ENCODE peak calls at places on chromosome 15, in ten cellular contexts. One of them, this sample, is unnamed.

GRCh38 chr15:66275352-66275751 is 18.0 kb upstream of the DIS3L start:
- DNase-seq in psoas muscle: no peak
- DNase-seq in Peyer's patch: no peak
- DNase-seq in neuronal stem cell: no peak
- DNase-seq in upper lobe of right lung: no peak
- DNase-seq in cardiac muscle cell: no peak
- DNase-seq in GM06990: no peak
- DNase-seq in GM23338: no peak
- DNase-seq in right atrium auricular region: no peak
- DNase-seq in lung: no peak
- DNase-seq in this sample: no peak

GRCh38 chr15:71892335-71892734 is 82.0 kb downstream of the NR2E3 start:
- DNase-seq in psoas muscle: no peak
- DNase-seq in Peyer's patch: no peak
- DNase-seq in neuronal stem cell: no peak
- DNase-seq in upper lobe of right lung: no peak
- DNase-seq in cardiac muscle cell: no peak
- DNase-seq in GM06990: no peak
- DNase-seq in GM23338: no peak
- DNase-seq in right atrium auricular region: no peak
- DNase-seq in lung: no peak
- DNase-seq in this sample: no peak

GRCh38 chr15:65790692-65791334 is 1.3 kb downstream of the DENND4A start:
- DNase-seq in psoas muscle: no peak
- DNase-seq in Peyer's patch: no peak
- DNase-seq in neuronal stem cell: no peak
- DNase-seq in upper lobe of right lung: no peak
- DNase-seq in cardiac muscle cell: no peak
- DNase-seq in GM06990: no peak
- DNase-seq in GM23338: peak; percentile 13
- DNase-seq in right atrium auricular region: no peak
- DNase-seq in lung: no peak
- DNase-seq in this sample: peak; percentile 13

GRCh38 chr15:31391687-31392671 is 65.3 kb downstream of the KLF13 start:
- DNase-seq in psoas muscle: peak; percentile 78
- DNase-seq in Peyer's patch: peak; percentile 96
- DNase-seq in neuronal stem cell: peak; percentile 49
- DNase-seq in upper lobe of right lung: peak; percentile 95
- DNase-seq in cardiac muscle cell: peak; percentile 75
- DNase-seq in GM06990: peak; percentile 76
- DNase-seq in GM23338: peak; percentile 77
- DNase-seq in right atrium auricular region: peak; percentile 94
- DNase-seq in lung: peak; percentile 83
- DNase-seq in this sample: peak; percentile 92

GRCh38 chr15:78715930-78716329 is 74.9 kb upstream of the CHRNB4 start:
- DNase-seq in psoas muscle: no peak
- DNase-seq in Peyer's patch: no peak
- DNase-seq in neuronal stem cell: no peak
- DNase-seq in upper lobe of right lung: no peak
- DNase-seq in cardiac muscle cell: no peak
- DNase-seq in GM06990: no peak
- DNase-seq in GM23338: no peak
- DNase-seq in right atrium auricular region: no peak
- DNase-seq in lung: no peak
- DNase-seq in this sample: no peak

GRCh38 chr15:69701198-69701597 is 248.6 kb downstream of the RPLP1 start:
- DNase-seq in psoas muscle: no peak
- DNase-seq in Peyer's patch: no peak
- DNase-seq in neuronal stem cell: no peak
- DNase-seq in upper lobe of right lung: no peak
- DNase-seq in cardiac muscle cell: no peak
- DNase-seq in GM06990: no peak
- DNase-seq in GM23338: no peak
- DNase-seq in right atrium auricular region: no peak
- DNase-seq in lung: no peak
- DNase-seq in this sample: no peak

GRCh38 chr15:45441686-45442085 is 63.3 kb upstream of the GATM start:
- DNase-seq in psoas muscle: no peak
- DNase-seq in Peyer's patch: peak; percentile 52
- DNase-seq in neuronal stem cell: no peak
- DNase-seq in upper lobe of right lung: no peak
- DNase-seq in cardiac muscle cell: peak; percentile 49
- DNase-seq in GM06990: no peak
- DNase-seq in GM23338: no peak
- DNase-seq in right atrium auricular region: no peak
- DNase-seq in lung: peak; percentile 66
- DNase-seq in this sample: no peak

GRCh38 chr15:27696530-27696929 is 402.6 kb downstream of the OCA2 start:
- DNase-seq in psoas muscle: no peak
- DNase-seq in Peyer's patch: no peak
- DNase-seq in neuronal stem cell: no peak
- DNase-seq in upper lobe of right lung: no peak
- DNase-seq in cardiac muscle cell: no peak
- DNase-seq in GM06990: no peak
- DNase-seq in GM23338: no peak
- DNase-seq in right atrium auricular region: no peak
- DNase-seq in lung: no peak
- DNase-seq in this sample: no peak

GRCh38 chr15:78679089-78679511 is 38.1 kb upstream of the CHRNB4 start:
- DNase-seq in psoas muscle: no peak
- DNase-seq in Peyer's patch: no peak
- DNase-seq in neuronal stem cell: no peak
- DNase-seq in upper lobe of right lung: no peak
- DNase-seq in cardiac muscle cell: no peak
- DNase-seq in GM06990: peak; percentile 16
- DNase-seq in GM23338: no peak
- DNase-seq in right atrium auricular region: no peak
- DNase-seq in lung: no peak
- DNase-seq in this sample: no peak

GRCh38 chr15:74364936-74365618 is 2.4 kb downstream of the CYP11A1 start:
- DNase-seq in psoas muscle: no peak
- DNase-seq in Peyer's patch: no peak
- DNase-seq in neuronal stem cell: no peak
- DNase-seq in upper lobe of right lung: no peak
- DNase-seq in cardiac muscle cell: no peak
- DNase-seq in GM06990: no peak
- DNase-seq in GM23338: peak; percentile 54
- DNase-seq in right atrium auricular region: no peak
- DNase-seq in lung: no peak
- DNase-seq in this sample: peak; percentile 70

GRCh38 chr15:43975750-43976149 is 148.9 kb downstream of the WDR76 start:
- DNase-seq in psoas muscle: no peak
- DNase-seq in Peyer's patch: no peak
- DNase-seq in neuronal stem cell: no peak
- DNase-seq in upper lobe of right lung: no peak
- DNase-seq in cardiac muscle cell: peak; percentile 45
- DNase-seq in GM06990: no peak
- DNase-seq in GM23338: no peak
- DNase-seq in right atrium auricular region: no peak
- DNase-seq in lung: no peak
- DNase-seq in this sample: no peak

GRCh38 chr15:34239151-34239761 is 14.4 kb downstream of the EMC4 start:
- DNase-seq in psoas muscle: no peak
- DNase-seq in Peyer's patch: no peak
- DNase-seq in neuronal stem cell: no peak
- DNase-seq in upper lobe of right lung: no peak
- DNase-seq in cardiac muscle cell: no peak
- DNase-seq in GM06990: no peak
- DNase-seq in GM23338: peak; percentile 7
- DNase-seq in right atrium auricular region: no peak
- DNase-seq in lung: no peak
- DNase-seq in this sample: no peak

GRCh38 chr15:64046347-64047153 is at the start of gene DAPK2:
- DNase-seq in psoas muscle: peak; percentile 79
- DNase-seq in Peyer's patch: peak; percentile 87
- DNase-seq in neuronal stem cell: peak; percentile 70
- DNase-seq in upper lobe of right lung: peak; percentile 91
- DNase-seq in cardiac muscle cell: peak; percentile 86
- DNase-seq in GM06990: peak; percentile 75
- DNase-seq in GM23338: peak; percentile 85
- DNase-seq in right atrium auricular region: peak; percentile 64
- DNase-seq in lung: peak; percentile 68
- DNase-seq in this sample: peak; percentile 98

GRCh38 chr15:29103825-29104565 is 165.6 kb downstream of the NSMCE3 start:
- DNase-seq in psoas muscle: peak; percentile 63
- DNase-seq in Peyer's patch: peak; percentile 55
- DNase-seq in neuronal stem cell: peak; percentile 83
- DNase-seq in upper lobe of right lung: peak; percentile 77
- DNase-seq in cardiac muscle cell: peak; percentile 87
- DNase-seq in GM06990: peak; percentile 68
- DNase-seq in GM23338: peak; percentile 93
- DNase-seq in right atrium auricular region: peak; percentile 73
- DNase-seq in lung: no peak
- DNase-seq in this sample: peak; percentile 97

GRCh38 chr15:68376447-68377060 is 55.4 kb downstream of the ITGA11 start:
- DNase-seq in psoas muscle: no peak
- DNase-seq in Peyer's patch: no peak
- DNase-seq in neuronal stem cell: no peak
- DNase-seq in upper lobe of right lung: no peak
- DNase-seq in cardiac muscle cell: no peak
- DNase-seq in GM06990: no peak
- DNase-seq in GM23338: no peak
- DNase-seq in right atrium auricular region: peak; percentile 46
- DNase-seq in lung: no peak
- DNase-seq in this sample: no peak

GRCh38 chr15:88256261-88257230 is at the start of gene NTRK3:
- DNase-seq in psoas muscle: no peak
- DNase-seq in Peyer's patch: no peak
- DNase-seq in neuronal stem cell: peak; percentile 42
- DNase-seq in upper lobe of right lung: peak; percentile 51
- DNase-seq in cardiac muscle cell: peak; percentile 53
- DNase-seq in GM06990: no peak
- DNase-seq in GM23338: peak; percentile 78
- DNase-seq in right atrium auricular region: no peak
- DNase-seq in lung: no peak
- DNase-seq in this sample: peak; percentile 93

GRCh38 chr15:42134617-42135243 is 21.7 kb downstream of the PLA2G4F start:
- DNase-seq in psoas muscle: no peak
- DNase-seq in Peyer's patch: peak; percentile 13
- DNase-seq in neuronal stem cell: no peak
- DNase-seq in upper lobe of right lung: no peak
- DNase-seq in cardiac muscle cell: no peak
- DNase-seq in GM06990: no peak
- DNase-seq in GM23338: no peak
- DNase-seq in right atrium auricular region: peak; percentile 32
- DNase-seq in lung: no peak
- DNase-seq in this sample: no peak

GRCh38 chr15:60745469-60745971 is 266.6 kb upstream of the ICE2 start:
- DNase-seq in psoas muscle: peak; percentile 65
- DNase-seq in Peyer's patch: peak; percentile 50
- DNase-seq in neuronal stem cell: no peak
- DNase-seq in upper lobe of right lung: no peak
- DNase-seq in cardiac muscle cell: no peak
- DNase-seq in GM06990: no peak
- DNase-seq in GM23338: no peak
- DNase-seq in right atrium auricular region: peak; percentile 87
- DNase-seq in lung: no peak
- DNase-seq in this sample: no peak

GRCh38 chr15:63070681-63071129 is 28.2 kb downstream of the TPM1 start:
- DNase-seq in psoas muscle: no peak
- DNase-seq in Peyer's patch: no peak
- DNase-seq in neuronal stem cell: no peak
- DNase-seq in upper lobe of right lung: no peak
- DNase-seq in cardiac muscle cell: no peak
- DNase-seq in GM06990: no peak
- DNase-seq in GM23338: no peak
- DNase-seq in right atrium auricular region: no peak
- DNase-seq in lung: no peak
- DNase-seq in this sample: no peak

GRCh38 chr15:40104865-40105516 is 3.7 kb downstream of the BMF start:
- DNase-seq in psoas muscle: peak; percentile 92
- DNase-seq in Peyer's patch: peak; percentile 94
- DNase-seq in neuronal stem cell: no peak
- DNase-seq in upper lobe of right lung: peak; percentile 94
- DNase-seq in cardiac muscle cell: peak; percentile 92
- DNase-seq in GM06990: peak; percentile 79
- DNase-seq in GM23338: peak; percentile 97
- DNase-seq in right atrium auricular region: peak; percentile 92
- DNase-seq in lung: peak; percentile 89
- DNase-seq in this sample: peak; percentile 90
- H3K4me3 ChIP-seq in psoas muscle: peak overlapping the region; percentile 39
- H3K4me3 ChIP-seq in Peyer's patch: peak overlapping the region; percentile 31
- H3K4me3 ChIP-seq in neuronal stem cell: no peak overlapping the region
- H3K4me3 ChIP-seq in upper lobe of right lung: no peak overlapping the region
- H3K4me3 ChIP-seq in cardiac muscle cell: no peak overlapping the region
- H3K4me3 ChIP-seq in GM06990: peak overlapping the region; percentile 38
- H3K4me3 ChIP-seq in GM23338: peak overlapping the region; percentile 36
- H3K4me3 ChIP-seq in right atrium auricular region: no peak overlapping the region
- H3K4me3 ChIP-seq in lung: no peak overlapping the region
- H3K4me3 ChIP-seq in this sample: no peak overlapping the region

GRCh38 chr15:101543926-101544490 is 54.5 kb upstream of the PCSK6 start:
- DNase-seq in psoas muscle: no peak
- DNase-seq in Peyer's patch: no peak
- DNase-seq in neuronal stem cell: no peak
- DNase-seq in upper lobe of right lung: no peak
- DNase-seq in cardiac muscle cell: no peak
- DNase-seq in GM06990: no peak
- DNase-seq in GM23338: no peak
- DNase-seq in right atrium auricular region: no peak
- DNase-seq in lung: no peak
- DNase-seq in this sample: no peak
- H3K27me3 ChIP-seq in psoas muscle: no peaks in the 10 kb centered on the region
- H3K27me3 ChIP-seq in Peyer's patch: no peaks in the 10 kb centered on the region
- H3K27me3 ChIP-seq in neuronal stem cell: no peaks in the 10 kb centered on the region
- H3K27me3 ChIP-seq in upper lobe of right lung: peaks cover 5% of the 10 kb centered on the region
- H3K27me3 ChIP-seq in cardiac muscle cell: peaks cover 4% of the 10 kb centered on the region
- H3K27me3 ChIP-seq in GM06990: no peaks in the 10 kb centered on the region
- H3K27me3 ChIP-seq in GM23338: no peaks in the 10 kb centered on the region
- H3K27me3 ChIP-seq in right atrium auricular region: no peaks in the 10 kb centered on the region
- H3K27me3 ChIP-seq in lung: no peaks in the 10 kb centered on the region
- H3K27me3 ChIP-seq in this sample: no peaks in the 10 kb centered on the region

GRCh38 chr15:89628791-89629715 is 26.2 kb downstream of the KIF7 start:
- DNase-seq in psoas muscle: no peak
- DNase-seq in Peyer's patch: no peak
- DNase-seq in neuronal stem cell: no peak
- DNase-seq in upper lobe of right lung: no peak
- DNase-seq in cardiac muscle cell: no peak
- DNase-seq in GM06990: no peak
- DNase-seq in GM23338: peak; percentile 23
- DNase-seq in right atrium auricular region: no peak
- DNase-seq in lung: no peak
- DNase-seq in this sample: peak; percentile 67
- H3K36me3 ChIP-seq in psoas muscle: peaks cover 3% of the 10 kb centered on the region
- H3K36me3 ChIP-seq in Peyer's patch: no peaks in the 10 kb centered on the region
- H3K36me3 ChIP-seq in neuronal stem cell: peaks cover 85% of the 10 kb centered on the region
- H3K36me3 ChIP-seq in upper lobe of right lung: no peaks in the 10 kb centered on the region
- H3K36me3 ChIP-seq in cardiac muscle cell: peaks cover 79% of the 10 kb centered on the region
- H3K36me3 ChIP-seq in GM06990: peaks cover 48% of the 10 kb centered on the region
- H3K36me3 ChIP-seq in GM23338: peaks cover 62% of the 10 kb centered on the region
- H3K36me3 ChIP-seq in right atrium auricular region: peaks cover 49% of the 10 kb centered on the region
- H3K36me3 ChIP-seq in lung: no peaks in the 10 kb centered on the region
- H3K36me3 ChIP-seq in this sample: peaks cover 66% of the 10 kb centered on the region

DNA sequence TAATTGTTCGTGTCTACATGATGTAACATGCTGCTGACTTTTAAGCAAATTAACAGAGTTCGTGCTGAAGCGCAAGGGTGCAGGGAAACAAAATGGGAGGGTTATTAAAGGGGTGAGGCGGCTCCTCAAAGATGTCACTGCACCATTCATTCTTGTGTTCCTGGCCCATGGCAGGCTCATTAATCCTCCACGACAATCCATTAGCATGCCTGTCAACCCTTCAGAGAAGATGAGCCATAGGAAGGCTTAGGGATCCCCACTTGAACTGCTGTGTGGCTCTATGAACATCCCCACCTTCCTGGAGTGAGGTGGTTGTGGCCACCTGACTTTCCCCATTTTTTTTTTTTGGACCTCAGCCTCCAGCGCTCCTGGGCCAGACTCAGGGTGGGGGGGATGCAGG is 45.8 kb downstream of the IGF1R start:
- DNase-seq in psoas muscle: no peak
- DNase-seq in Peyer's patch: no peak
- DNase-seq in neuronal stem cell: no peak
- DNase-seq in upper lobe of right lung: no peak
- DNase-seq in cardiac muscle cell: no peak
- DNase-seq in GM06990: no peak
- DNase-seq in GM23338: no peak
- DNase-seq in right atrium auricular region: no peak
- DNase-seq in lung: no peak
- DNase-seq in this sample: no peak
- H3K4me3 ChIP-seq in psoas muscle: no peak overlapping the region
- H3K4me3 ChIP-seq in Peyer's patch: no peak overlapping the region
- H3K4me3 ChIP-seq in neuronal stem cell: no peak overlapping the region
- H3K4me3 ChIP-seq in upper lobe of right lung: no peak overlapping the region
- H3K4me3 ChIP-seq in cardiac muscle cell: no peak overlapping the region
- H3K4me3 ChIP-seq in GM06990: no peak overlapping the region
- H3K4me3 ChIP-seq in GM23338: no peak overlapping the region
- H3K4me3 ChIP-seq in right atrium auricular region: no peak overlapping the region
- H3K4me3 ChIP-seq in lung: no peak overlapping the region
- H3K4me3 ChIP-seq in this sample: no peak overlapping the region

This sample was measured in H7.